ENCODE peak calls at places on chromosomes 11 and 22, in six cellular contexts. K, D, W, Z, X and V are unnamed samples.

GRCh38 chr11:130478204-130478701 is 29.8 kb downstream of the ADAMTS15 start:
- DNase-seq in K (no peak), D (no peak), W (no peak), Z (peak; percentile 81), X (peak; percentile 72), V (peak; percentile 25)

GRCh38 chr11:63015521-63016215 is at the start of gene SLC22A8:
- DNase-seq in K (no peak), D (no peak), W (no peak), Z (no peak), X (no peak), V (no peak)

GRCh38 chr22:35622132-35622913 is 5.2 kb upstream of the MB start:
- DNase-seq in K (no peak), D (no peak), W (peak; percentile 64), Z (no peak), X (peak; percentile 99), V (no peak)

GRCh38 chr11:35030716-35031213 is 108.2 kb upstream of the CD44 start:
- DNase-seq in K (no peak), D (no peak), W (no peak), Z (peak; percentile 75), X (peak; percentile 95), V (peak; percentile 93)

GRCh38 chr22:36304429-36304828 is 51.5 kb downstream of the APOL1 start:
- DNase-seq in K (no peak), D (no peak), W (no peak), Z (no peak), X (no peak), V (no peak)

GRCh38 chr11:132504501-132505041 is 1027.7 kb downstream of the OPCML start:
- DNase-seq in K (no peak), D (no peak), W (no peak), Z (no peak), X (no peak), V (no peak)

GRCh38 chr11:127733552-127733951 is 733.0 kb upstream of the KIRREL3 start:
- DNase-seq in K (no peak), D (no peak), W (no peak), Z (no peak), X (no peak), V (no peak)

GRCh38 chr11:73326929-73327811 is 19.1 kb downstream of the ARHGEF17 start:
- DNase-seq in K (no peak), D (no peak), W (no peak), Z (no peak), X (peak; percentile 60), V (no peak)

GRCh38 chr11:59206635-59207034 is 6.1 kb downstream of the MPEG1 start:
- DNase-seq in K (no peak), D (no peak), W (peak; percentile 65), Z (no peak), X (no peak), V (no peak)

GRCh38 chr11:119319136-119319701 is 2.3 kb upstream of the MCAM start:
- DNase-seq in K (no peak), D (no peak), W (no peak), Z (no peak), X (no peak), V (no peak)

GRCh38 chr11:76035020-76035419 is 171.3 kb downstream of the WNT11 start:
- DNase-seq in K (no peak), D (no peak), W (no peak), Z (no peak), X (no peak), V (no peak)
- H3K27ac ChIP-seq in K (no peak overlapping the region), D (no peak overlapping the region), W (no peak overlapping the region), Z (no peak overlapping the region), X (peak overlapping the region; percentile 25), V (no peak overlapping the region)

GRCh38 chr22:39457546-39458442 is 982 bp downstream of the MGAT3 start:
- DNase-seq in K (peak; percentile 12), D (no peak), W (no peak), Z (no peak), X (no peak), V (no peak)
- H3K4me3 ChIP-seq in K (no peak overlapping the region), D (peak overlapping the region; percentile 48), W (peak overlapping the region; percentile 13), Z (peak overlapping the region; percentile 28), X (no peak overlapping the region), V (peak overlapping the region; percentile 22)

DNA sequence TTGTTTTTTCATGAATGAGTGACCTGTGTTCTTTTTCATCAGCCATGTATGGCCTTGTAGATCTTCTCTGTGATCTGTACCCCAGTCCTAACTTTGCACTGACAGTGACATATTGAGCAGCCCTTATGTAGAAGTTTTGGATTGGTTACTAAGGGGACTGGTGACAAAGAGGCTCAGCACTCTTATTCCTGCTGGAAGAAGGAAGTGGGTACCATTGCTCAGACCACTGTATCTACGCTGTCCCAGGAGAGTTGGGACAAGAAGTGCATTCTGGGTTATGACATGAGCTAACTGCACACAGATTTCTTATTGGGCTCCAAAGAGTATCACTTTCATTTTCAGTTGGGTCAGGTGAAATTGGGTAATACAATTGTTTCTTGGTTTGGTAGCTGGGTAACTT is 107.8 kb upstream of the RASSF10 start:
- DNase-seq in K (no peak), D (no peak), W (no peak), Z (no peak), X (no peak), V (no peak)
- H3K27ac ChIP-seq in K (no peak overlapping the region), D (no peak overlapping the region), W (no peak overlapping the region), Z (no peak overlapping the region), X (no peak overlapping the region), V (no peak overlapping the region)

GRCh38 chr11:6613496-6613895 is 1.5 kb upstream of the TAF10 start:
- DNase-seq in K (no peak), D (no peak), W (no peak), Z (no peak), X (no peak), V (no peak)
- H3K4me3 ChIP-seq in K (no peak overlapping the region), D (no peak overlapping the region), W (no peak overlapping the region), Z (no peak overlapping the region), X (peak overlapping the region; percentile 98), V (no peak overlapping the region)

DNA sequence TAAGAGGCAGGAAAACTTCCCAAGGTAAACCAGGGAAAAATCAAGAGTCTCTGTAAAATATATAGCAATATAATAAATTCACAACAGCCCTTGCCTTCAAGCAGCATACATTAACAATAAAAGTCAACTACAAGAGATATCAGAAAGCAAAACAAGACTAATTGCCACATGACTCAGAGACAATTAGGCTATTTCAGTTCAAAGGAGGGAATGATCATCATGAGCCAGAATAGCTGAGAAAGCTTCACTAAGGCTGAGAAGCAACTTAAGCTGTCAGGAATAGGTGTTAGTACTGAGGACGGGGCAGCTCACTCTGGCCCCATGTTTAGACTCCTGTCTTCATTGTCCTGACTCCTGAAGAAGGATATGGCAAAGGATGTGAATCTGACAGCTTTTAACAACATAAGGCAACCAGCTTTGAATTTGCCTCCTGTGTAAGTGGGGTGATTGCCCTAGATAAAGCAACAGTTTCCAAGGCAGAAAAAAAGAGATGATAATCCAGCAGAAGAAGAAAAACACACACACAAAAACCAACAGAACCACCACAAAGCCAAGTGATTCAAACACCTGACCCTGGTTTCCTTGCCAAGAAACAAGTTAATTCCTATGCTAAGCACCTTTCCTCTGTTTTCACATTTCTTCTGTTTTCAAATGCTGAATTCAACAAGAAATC is 60.8 kb downstream of the SIK3 start:
- DNase-seq in K (peak; percentile 52), D (no peak), W (no peak), Z (no peak), X (no peak), V (no peak)
- H3K27ac ChIP-seq in K (no peak overlapping the region), D (no peak overlapping the region), W (peak overlapping the region; percentile 27), Z (no peak overlapping the region), X (no peak overlapping the region), V (no peak overlapping the region)

DNA sequence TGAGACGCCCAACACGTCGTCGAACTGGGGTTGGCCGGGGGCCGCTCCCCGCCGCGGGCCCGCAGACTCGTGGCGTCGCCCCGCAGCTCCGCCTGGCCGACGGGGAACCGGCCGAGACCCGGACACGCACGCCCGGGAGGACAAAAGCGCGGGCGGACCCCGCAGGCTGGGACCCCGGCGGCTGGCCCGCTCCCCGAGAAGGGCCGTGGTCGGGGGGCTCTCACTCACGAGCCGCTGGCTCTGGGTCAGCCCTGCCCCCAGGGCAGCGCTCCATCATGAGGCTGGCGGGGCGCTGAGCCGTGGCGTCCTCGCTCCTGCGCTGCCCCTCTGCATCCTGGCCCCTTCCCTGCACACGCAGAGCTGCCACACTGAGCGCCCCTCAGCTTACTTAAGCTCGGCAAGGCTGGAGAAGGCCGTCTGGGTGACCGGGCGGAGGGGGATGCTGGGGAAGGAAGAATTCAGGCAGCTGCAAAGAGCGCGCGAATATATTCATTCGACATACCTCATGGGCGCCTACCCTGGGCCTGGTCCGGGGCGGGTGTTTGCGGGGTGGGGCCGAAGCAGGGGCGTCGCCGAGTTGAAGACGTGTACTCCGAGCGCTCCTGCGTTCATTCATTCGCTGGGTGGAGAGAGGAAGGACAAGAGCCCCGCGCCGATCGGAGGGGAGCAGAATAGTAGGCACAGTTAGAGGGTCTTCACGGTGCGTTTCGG is 579 bp upstream of the CYB5R2 start:
- DNase-seq in K (no peak), D (peak; percentile 72), W (no peak), Z (no peak), X (no peak), V (no peak)
- H3K4me3 ChIP-seq in K (no peak overlapping the region), D (peak overlapping the region; percentile 59), W (peak overlapping the region; percentile 52), Z (peak overlapping the region; percentile 60), X (no peak overlapping the region), V (peak overlapping the region; percentile 49)